ENCODE peak calls at places on chromosomes 7 and 10, in ten cellular contexts. H is T-helper 9 cell; Y is fibroblast of lung; I is NCI-H1105; U is WERI-Rb-1; B is A549; Z is NCI-H345; X is amniotic stem cell; D is stimulated activated CD8-positive, alpha-beta memory T cell treated with anti-CD3 and anti-CD28 coated beads, Interleukin-2, amount 100 ng/mL, for 1 hour; R is sciatic nerve. F is an unnamed sample.

GRCh38 chr7:49417034-49417433 is 356.4 kb upstream of the VWC2 start:
- DNase-seq in H (no peak), Y (no peak), I (no peak), U (no peak), B (no peak), Z (no peak), X (no peak), D (no peak), R (no peak), F (no peak)

GRCh38 chr10:126931548-126931947 is 26.3 kb downstream of the DOCK1 start:
- DNase-seq in H (no peak), Y (no peak), I (no peak), U (no peak), B (no peak), Z (no peak), X (no peak), D (no peak), R (no peak), F (no peak)

GRCh38 chr7:134083766-134084487 is 43.2 kb upstream of the LRGUK start:
- DNase-seq in H (no peak), Y (peak; percentile 4), I (no peak), U (peak; percentile 24), B (no peak), Z (no peak), X (no peak), D (no peak), R (no peak), F (no peak)

GRCh38 chr10:46515402-46516192 is 40.9 kb downstream of the GPRIN2 start:
- DNase-seq in H (no peak), Y (no peak), I (no peak), U (peak; percentile 6), B (no peak), Z (no peak), X (no peak), D (no peak), R (peak; percentile 47), F (no peak)

GRCh38 chr10:121524138-121524817 is 74.0 kb downstream of the FGFR2 start:
- DNase-seq in H (no peak), Y (peak; percentile 16), I (no peak), U (no peak), B (no peak), Z (no peak), X (no peak), D (no peak), R (no peak), F (no peak)

GRCh38 chr7:1650363-1651030 is 19.6 kb upstream of the ELFN1 start:
- DNase-seq in H (no peak), Y (no peak), I (no peak), U (no peak), B (no peak), Z (no peak), X (no peak), D (no peak), R (no peak), F (no peak)

GRCh38 chr10:102476466-102477141 is 25.3 kb upstream of the C10orf95 start:
- DNase-seq in H (no peak), Y (no peak), I (no peak), U (no peak), B (no peak), Z (no peak), X (no peak), D (no peak), R (no peak), F (no peak)

GRCh38 chr7:150986099-150986512 is 4.7 kb upstream of the NOS3 start:
- DNase-seq in H (peak; percentile 41), Y (peak; percentile 57), I (peak; percentile 52), U (peak; percentile 82), B (peak; percentile 79), Z (peak; percentile 71), X (no peak), D (no peak), R (no peak), F (no peak)

GRCh38 chr7:101208794-101209193 is 8.0 kb upstream of the MOGAT3 start:
- DNase-seq in H (no peak), Y (no peak), I (no peak), U (no peak), B (no peak), Z (no peak), X (no peak), D (no peak), R (no peak), F (no peak)

GRCh38 chr7:1268076-1268815 is 35.6 kb downstream of the UNCX start:
- DNase-seq in H (no peak), Y (no peak), I (no peak), U (no peak), B (no peak), Z (no peak), X (no peak), D (no peak), R (no peak), F (no peak)

GRCh38 chr7:117279931-117280525 is 42.8 kb downstream of the WNT2 start:
- DNase-seq in H (no peak), Y (peak; percentile 26), I (no peak), U (no peak), B (no peak), Z (peak; percentile 84), X (no peak), D (no peak), R (no peak), F (no peak)

GRCh38 chr7:93245525-93246432 is 13.6 kb downstream of the VPS50 start:
- DNase-seq in H (no peak), Y (peak; percentile 58), I (no peak), U (no peak), B (no peak), Z (no peak), X (no peak), D (no peak), R (no peak), F (no peak)

GRCh38 chr7:44962483-44963251 is 16.1 kb downstream of the MYO1G start:
- DNase-seq in H (no peak), Y (no peak), I (no peak), U (no peak), B (no peak), Z (no peak), X (no peak), D (no peak), R (peak; percentile 66), F (no peak)

GRCh38 chr7:90345548-90346319 is 782 bp upstream of the GTPBP10 start:
- DNase-seq in H (no peak), Y (peak; percentile 55), I (no peak), U (peak; percentile 37), B (no peak), Z (no peak), X (no peak), D (no peak), R (no peak), F (no peak)

GRCh38 chr7:22356010-22356854 is 722 bp downstream of the RAPGEF5 start:
- DNase-seq in H (no peak), Y (no peak), I (no peak), U (peak; percentile 24), B (no peak), Z (peak; percentile 33), X (no peak), D (no peak), R (no peak), F (no peak)

GRCh38 chr7:81780914-81781693 is 11.3 kb upstream of the HGF start:
- DNase-seq in H (no peak), Y (no peak), I (no peak), U (no peak), B (no peak), Z (no peak), X (no peak), D (no peak), R (no peak), F (no peak)

GRCh38 chr7:111982804-111983203 is 223.4 kb downstream of the DOCK4 start:
- DNase-seq in H (no peak), Y (no peak), I (no peak), U (no peak), B (no peak), Z (no peak), X (no peak), D (no peak), R (no peak), F (no peak)

GRCh38 chr10:132231656-132232552 is 45.2 kb downstream of the DPYSL4 start:
- DNase-seq in H (no peak), Y (no peak), I (no peak), U (no peak), B (no peak), Z (peak; percentile 77), X (no peak), D (no peak), R (no peak), F (no peak)

GRCh38 chr10:80275135-80275498 is 14.3 kb downstream of the MAT1A start:
- DNase-seq in H (no peak), Y (no peak), I (no peak), U (no peak), B (no peak), Z (no peak), X (no peak), D (no peak), R (no peak), F (no peak)

GRCh38 chr10:123847686-123848432 is 43.7 kb downstream of the CPXM2 start:
- DNase-seq in H (no peak), Y (no peak), I (no peak), U (no peak), B (peak; percentile 19), Z (no peak), X (peak; percentile 9), D (no peak), R (no peak), F (no peak)

GRCh38 chr10:89213191-89213808 is 6.2 kb upstream of the CH25H start:
- DNase-seq in H (no peak), Y (peak; percentile 69), I (no peak), U (no peak), B (peak; percentile 42), Z (peak; percentile 18), X (peak; percentile 46), D (no peak), R (no peak), F (no peak)

GRCh38 chr10:132331956-132332749 is at the start of gene LRRC27:
- DNase-seq in H (peak; percentile 100), Y (peak; percentile 97), I (peak; percentile 90), U (peak; percentile 98), B (peak; percentile 99), Z (peak; percentile 95), X (peak; percentile 95), D (peak; percentile 100), R (peak; percentile 99), F (peak; percentile 87)

GRCh38 chr7:82268632-82269031 is 174.9 kb downstream of the CACNA2D1 start:
- DNase-seq in H (no peak), Y (peak; percentile 14), I (no peak), U (no peak), B (no peak), Z (no peak), X (no peak), D (no peak), R (no peak), F (no peak)

GRCh38 chr10:67506083-67506756 is 189.8 kb downstream of the CTNNA3 start:
- DNase-seq in H (no peak), Y (no peak), I (no peak), U (no peak), B (no peak), Z (no peak), X (no peak), D (no peak), R (no peak), F (no peak)

GRCh38 chr7:155815332-155816191 is 3.3 kb upstream of the SHH start:
- DNase-seq in H (peak; percentile 28), Y (peak; percentile 53), I (no peak), U (peak; percentile 53), B (peak; percentile 81), Z (peak; percentile 39), X (peak; percentile 25), D (no peak), R (no peak), F (no peak)

GRCh38 chr10:43644252-43644651 is 4.4 kb downstream of the ZNF32 start:
- DNase-seq in H (no peak), Y (peak; percentile 57), I (no peak), U (no peak), B (no peak), Z (no peak), X (no peak), D (no peak), R (no peak), F (no peak)

GRCh38 chr10:35372329-35372728 is 36.0 kb downstream of the CCNY start:
- DNase-seq in H (no peak), Y (no peak), I (no peak), U (no peak), B (no peak), Z (no peak), X (no peak), D (no peak), R (no peak), F (no peak)

GRCh38 chr10:83078160-83078559 is 1061.1 kb upstream of the GHITM start:
- DNase-seq in H (no peak), Y (no peak), I (no peak), U (no peak), B (no peak), Z (no peak), X (no peak), D (no peak), R (no peak), F (no peak)

F was measured in cortex of kidney.